ENCODE peak calls at places on chromosome 20, in five cellular contexts. Z, L, P, U and M are unnamed samples.

GRCh38 chr20:58137236-58137635 is 91.2 kb downstream of the ANKRD60 start:
- DNase-seq in Z (no peak), L (no peak), P (no peak), U (no peak), M (no peak)

GRCh38 chr20:61311656-61312387 is 59.8 kb downstream of the CDH4 start:
- DNase-seq in Z (no peak), L (no peak), P (no peak), U (no peak), M (no peak)

GRCh38 chr20:19838495-19838894 is 80.4 kb downstream of the RIN2 start:
- DNase-seq in Z (no peak), L (no peak), P (no peak), U (no peak), M (peak)

GRCh38 chr20:45857836-45858250 is 429 bp downstream of the ZSWIM3 start:
- DNase-seq in Z (no peak), L (no peak), P (no peak), U (no peak), M (peak)

GRCh38 chr20:37986063-37986858 is 47.0 kb downstream of the TTI1 start:
- DNase-seq in Z (no peak), L (no peak), P (no peak), U (no peak), M (no peak)

GRCh38 chr20:60761056-60761455 is 491.0 kb upstream of the CDH4 start:
- DNase-seq in Z (no peak), L (no peak), P (no peak), U (no peak), M (no peak)

GRCh38 chr20:49612127-49612738 is 44.3 kb upstream of the PTGIS start:
- DNase-seq in Z (no peak), L (no peak), P (no peak), U (no peak), M (no peak)

GRCh38 chr20:4688342-4688741 is 33.4 kb upstream of the PRND start:
- DNase-seq in Z (no peak), L (no peak), P (no peak), U (no peak), M (peak)

GRCh38 chr20:44888226-44889103 is 3.0 kb downstream of the YWHAB start:
- DNase-seq in Z (no peak), L (no peak), P (no peak), U (no peak), M (no peak)

GRCh38 chr20:64114356-64114971 is 7.1 kb upstream of the NPBWR2 start:
- DNase-seq in Z (no peak), L (no peak), P (no peak), U (no peak), M (no peak)

GRCh38 chr20:50604451-50604850 is 86.9 kb downstream of the RIPOR3 start:
- DNase-seq in Z (no peak), L (no peak), P (no peak), U (no peak), M (no peak)

GRCh38 chr20:15834857-15835256 is 738.4 kb downstream of the KIF16B start:
- DNase-seq in Z (no peak), L (no peak), P (no peak), U (peak), M (peak)

GRCh38 chr20:17768267-17768666 is 68.5 kb downstream of the BANF2 start:
- DNase-seq in Z (no peak), L (no peak), P (no peak), U (no peak), M (no peak)

GRCh38 chr20:32966382-32966781 is 37.9 kb downstream of the SUN5 start:
- DNase-seq in Z (no peak), L (no peak), P (no peak), U (no peak), M (no peak)

GRCh38 chr20:63498950-63499332 is at the start of gene EEF1A2:
- DNase-seq in Z (no peak), L (peak), P (peak), U (peak), M (peak)

GRCh38 chr20:56604690-56605089 is 24.4 kb upstream of the TFAP2C start:
- DNase-seq in Z (no peak), L (no peak), P (no peak), U (no peak), M (no peak)

GRCh38 chr20:55488593-55488992 is 516.7 kb downstream of the CBLN4 start:
- DNase-seq in Z (no peak), L (no peak), P (no peak), U (no peak), M (no peak)

GRCh38 chr20:63056236-63057132 is 49.7 kb upstream of the BHLHE23 start:
- DNase-seq in Z (peak), L (no peak), P (peak), U (peak), M (peak)

GRCh38 chr20:58552366-58552934 is 37.3 kb upstream of the APCDD1L start:
- DNase-seq in Z (no peak), L (no peak), P (no peak), U (no peak), M (no peak)

GRCh38 chr20:23151885-23152284 is 65.8 kb upstream of the CD93 start:
- DNase-seq in Z (no peak), L (no peak), P (no peak), U (no peak), M (no peak)

GRCh38 chr20:19463597-19463996 is 251.2 kb downstream of the SLC24A3 start:
- DNase-seq in Z (no peak), L (no peak), P (no peak), U (no peak), M (no peak)

GRCh38 chr20:58622671-58623578 is 28.2 kb upstream of the STX16 start:
- DNase-seq in Z (no peak), L (no peak), P (no peak), U (no peak), M (no peak)

GRCh38 chr20:53768329-53768728 is 174.7 kb upstream of the ZNF217 start:
- DNase-seq in Z (no peak), L (no peak), P (no peak), U (no peak), M (no peak)